ENCODE peak calls at places on chromosomes 7 and 10, in six cellular contexts. One of them, this sample, is unnamed.

GRCh38 chr7:156579566-156579965 is 61.0 kb upstream of the RNF32 start:
- DNase-seq in frontal cortex: no peak
- DNase-seq in cerebellar cortex: no peak
- DNase-seq in stimulated activated CD8-positive, alpha-beta memory T cell treated with anti-CD3 and anti-CD28 coated beads, Interleukin-4, amount 100 ng/mL, for 48 hours: no peak
- DNase-seq in fibroblast of mammary gland: no peak
- DNase-seq in AG04450: no peak
- DNase-seq in this sample: no peak

GRCh38 chr7:3427957-3428356 is 126.9 kb downstream of the SDK1 start:
- DNase-seq in stimulated activated CD8-positive, alpha-beta memory T cell treated with anti-CD3 and anti-CD28 coated beads, Interleukin-4, amount 100 ng/mL, for 48 hours: no peak
- DNase-seq in cerebellar cortex: no peak
- DNase-seq in fibroblast of mammary gland: no peak
- DNase-seq in frontal cortex: no peak
- DNase-seq in AG04450: no peak
- DNase-seq in this sample: no peak

GRCh38 chr7:78510580-78511188 is 712.1 kb downstream of the PHTF2 start:
- DNase-seq in cerebellar cortex: no peak
- DNase-seq in stimulated activated CD8-positive, alpha-beta memory T cell treated with anti-CD3 and anti-CD28 coated beads, Interleukin-4, amount 100 ng/mL, for 48 hours: peak
- DNase-seq in fibroblast of mammary gland: peak
- DNase-seq in frontal cortex: no peak
- DNase-seq in AG04450: peak
- DNase-seq in this sample: peak

GRCh38 chr10:132722980-132723970 is 62.7 kb downstream of the NKX6-2 start:
- DNase-seq in cerebellar cortex: no peak
- DNase-seq in AG04450: no peak
- DNase-seq in stimulated activated CD8-positive, alpha-beta memory T cell treated with anti-CD3 and anti-CD28 coated beads, Interleukin-4, amount 100 ng/mL, for 48 hours: no peak
- DNase-seq in frontal cortex: no peak
- DNase-seq in fibroblast of mammary gland: no peak
- DNase-seq in this sample: no peak

GRCh38 chr7:32102432-32102851 is 32.2 kb upstream of the PDE1C start:
- DNase-seq in fibroblast of mammary gland: no peak
- DNase-seq in AG04450: no peak
- DNase-seq in cerebellar cortex: no peak
- DNase-seq in stimulated activated CD8-positive, alpha-beta memory T cell treated with anti-CD3 and anti-CD28 coated beads, Interleukin-4, amount 100 ng/mL, for 48 hours: no peak
- DNase-seq in frontal cortex: no peak
- DNase-seq in this sample: no peak

GRCh38 chr10:96720422-96721206 is at the start of gene PIK3AP1:
- DNase-seq in fibroblast of mammary gland: no peak
- DNase-seq in stimulated activated CD8-positive, alpha-beta memory T cell treated with anti-CD3 and anti-CD28 coated beads, Interleukin-4, amount 100 ng/mL, for 48 hours: peak
- DNase-seq in frontal cortex: peak
- DNase-seq in cerebellar cortex: no peak
- DNase-seq in AG04450: no peak
- DNase-seq in this sample: peak

GRCh38 chr7:31074403-31074802 is 22.3 kb downstream of the ADCYAP1R1 start:
- DNase-seq in stimulated activated CD8-positive, alpha-beta memory T cell treated with anti-CD3 and anti-CD28 coated beads, Interleukin-4, amount 100 ng/mL, for 48 hours: no peak
- DNase-seq in fibroblast of mammary gland: no peak
- DNase-seq in frontal cortex: no peak
- DNase-seq in AG04450: no peak
- DNase-seq in cerebellar cortex: no peak
- DNase-seq in this sample: peak

GRCh38 chr10:78686444-78687060 is 382.2 kb upstream of the ZMIZ1 start:
- DNase-seq in fibroblast of mammary gland: no peak
- DNase-seq in frontal cortex: no peak
- DNase-seq in AG04450: no peak
- DNase-seq in stimulated activated CD8-positive, alpha-beta memory T cell treated with anti-CD3 and anti-CD28 coated beads, Interleukin-4, amount 100 ng/mL, for 48 hours: no peak
- DNase-seq in cerebellar cortex: no peak
- DNase-seq in this sample: no peak

GRCh38 chr7:73844848-73845460 is 2.6 kb upstream of the METTL27 start:
- DNase-seq in stimulated activated CD8-positive, alpha-beta memory T cell treated with anti-CD3 and anti-CD28 coated beads, Interleukin-4, amount 100 ng/mL, for 48 hours: no peak
- DNase-seq in fibroblast of mammary gland: peak
- DNase-seq in AG04450: peak
- DNase-seq in cerebellar cortex: no peak
- DNase-seq in frontal cortex: no peak
- DNase-seq in this sample: no peak

GRCh38 chr10:125107166-125107949 is 53.0 kb downstream of the CTBP2 start:
- DNase-seq in stimulated activated CD8-positive, alpha-beta memory T cell treated with anti-CD3 and anti-CD28 coated beads, Interleukin-4, amount 100 ng/mL, for 48 hours: no peak
- DNase-seq in fibroblast of mammary gland: no peak
- DNase-seq in frontal cortex: no peak
- DNase-seq in cerebellar cortex: no peak
- DNase-seq in AG04450: no peak
- DNase-seq in this sample: no peak

GRCh38 chr7:147048864-147049263 is 932.3 kb downstream of the CNTNAP2 start:
- DNase-seq in fibroblast of mammary gland: no peak
- DNase-seq in cerebellar cortex: no peak
- DNase-seq in frontal cortex: no peak
- DNase-seq in AG04450: no peak
- DNase-seq in stimulated activated CD8-positive, alpha-beta memory T cell treated with anti-CD3 and anti-CD28 coated beads, Interleukin-4, amount 100 ng/mL, for 48 hours: no peak
- DNase-seq in this sample: no peak

GRCh38 chr10:100345570-100346330 is 1.3 kb upstream of the SCD start:
- DNase-seq in cerebellar cortex: peak
- DNase-seq in fibroblast of mammary gland: peak
- DNase-seq in frontal cortex: no peak
- DNase-seq in AG04450: no peak
- DNase-seq in stimulated activated CD8-positive, alpha-beta memory T cell treated with anti-CD3 and anti-CD28 coated beads, Interleukin-4, amount 100 ng/mL, for 48 hours: no peak
- DNase-seq in this sample: no peak

GRCh38 chr10:79229830-79230562 is 117.3 kb upstream of the PPIF start:
- DNase-seq in AG04450: no peak
- DNase-seq in frontal cortex: no peak
- DNase-seq in stimulated activated CD8-positive, alpha-beta memory T cell treated with anti-CD3 and anti-CD28 coated beads, Interleukin-4, amount 100 ng/mL, for 48 hours: no peak
- DNase-seq in cerebellar cortex: no peak
- DNase-seq in fibroblast of mammary gland: no peak
- DNase-seq in this sample: no peak

GRCh38 chr7:128938524-128939074 is 872 bp downstream of the IRF5 start:
- DNase-seq in stimulated activated CD8-positive, alpha-beta memory T cell treated with anti-CD3 and anti-CD28 coated beads, Interleukin-4, amount 100 ng/mL, for 48 hours: no peak
- DNase-seq in fibroblast of mammary gland: no peak
- DNase-seq in AG04450: no peak
- DNase-seq in frontal cortex: no peak
- DNase-seq in cerebellar cortex: no peak
- DNase-seq in this sample: no peak

GRCh38 chr10:125866421-125867029 is 14.6 kb downstream of the DHX32 start:
- DNase-seq in AG04450: no peak
- DNase-seq in stimulated activated CD8-positive, alpha-beta memory T cell treated with anti-CD3 and anti-CD28 coated beads, Interleukin-4, amount 100 ng/mL, for 48 hours: no peak
- DNase-seq in fibroblast of mammary gland: no peak
- DNase-seq in frontal cortex: no peak
- DNase-seq in cerebellar cortex: no peak
- DNase-seq in this sample: no peak

GRCh38 chr7:100137851-100138760 is 10.6 kb upstream of the LAMTOR4 start:
- DNase-seq in frontal cortex: no peak
- DNase-seq in stimulated activated CD8-positive, alpha-beta memory T cell treated with anti-CD3 and anti-CD28 coated beads, Interleukin-4, amount 100 ng/mL, for 48 hours: no peak
- DNase-seq in AG04450: no peak
- DNase-seq in fibroblast of mammary gland: no peak
- DNase-seq in cerebellar cortex: no peak
- DNase-seq in this sample: no peak

GRCh38 chr7:31811650-31812461 is 124.8 kb downstream of the PPP1R17 start:
- DNase-seq in stimulated activated CD8-positive, alpha-beta memory T cell treated with anti-CD3 and anti-CD28 coated beads, Interleukin-4, amount 100 ng/mL, for 48 hours: no peak
- DNase-seq in AG04450: no peak
- DNase-seq in frontal cortex: no peak
- DNase-seq in fibroblast of mammary gland: peak
- DNase-seq in cerebellar cortex: no peak
- DNase-seq in this sample: peak

GRCh38 chr10:24428410-24428782 is 219.5 kb downstream of the KIAA1217 start:
- DNase-seq in cerebellar cortex: no peak
- DNase-seq in stimulated activated CD8-positive, alpha-beta memory T cell treated with anti-CD3 and anti-CD28 coated beads, Interleukin-4, amount 100 ng/mL, for 48 hours: no peak
- DNase-seq in AG04450: no peak
- DNase-seq in fibroblast of mammary gland: peak
- DNase-seq in frontal cortex: no peak
- DNase-seq in this sample: no peak

GRCh38 chr10:117429644-117430043 is 54.4 kb upstream of the PDZD8 start:
- DNase-seq in cerebellar cortex: no peak
- DNase-seq in AG04450: no peak
- DNase-seq in fibroblast of mammary gland: no peak
- DNase-seq in stimulated activated CD8-positive, alpha-beta memory T cell treated with anti-CD3 and anti-CD28 coated beads, Interleukin-4, amount 100 ng/mL, for 48 hours: no peak
- DNase-seq in frontal cortex: no peak
- DNase-seq in this sample: no peak

GRCh38 chr10:86399514-86399878 is 32.9 kb upstream of the GRID1 start:
- DNase-seq in fibroblast of mammary gland: no peak
- DNase-seq in stimulated activated CD8-positive, alpha-beta memory T cell treated with anti-CD3 and anti-CD28 coated beads, Interleukin-4, amount 100 ng/mL, for 48 hours: no peak
- DNase-seq in AG04450: no peak
- DNase-seq in cerebellar cortex: no peak
- DNase-seq in frontal cortex: no peak
- DNase-seq in this sample: no peak

GRCh38 chr7:1640376-1641172 is 29.5 kb upstream of the ELFN1 start:
- DNase-seq in frontal cortex: no peak
- DNase-seq in stimulated activated CD8-positive, alpha-beta memory T cell treated with anti-CD3 and anti-CD28 coated beads, Interleukin-4, amount 100 ng/mL, for 48 hours: no peak
- DNase-seq in fibroblast of mammary gland: no peak
- DNase-seq in AG04450: no peak
- DNase-seq in cerebellar cortex: no peak
- DNase-seq in this sample: no peak

GRCh38 chr7:142671506-142671905 is 77.8 kb upstream of the PRSS1 start:
- DNase-seq in AG04450: no peak
- DNase-seq in frontal cortex: no peak
- DNase-seq in stimulated activated CD8-positive, alpha-beta memory T cell treated with anti-CD3 and anti-CD28 coated beads, Interleukin-4, amount 100 ng/mL, for 48 hours: no peak
- DNase-seq in fibroblast of mammary gland: no peak
- DNase-seq in cerebellar cortex: no peak
- DNase-seq in this sample: no peak

GRCh38 chr7:88391247-88391646 is 84.6 kb upstream of the STEAP4 start:
- DNase-seq in stimulated activated CD8-positive, alpha-beta memory T cell treated with anti-CD3 and anti-CD28 coated beads, Interleukin-4, amount 100 ng/mL, for 48 hours: no peak
- DNase-seq in AG04450: no peak
- DNase-seq in frontal cortex: no peak
- DNase-seq in fibroblast of mammary gland: no peak
- DNase-seq in cerebellar cortex: no peak
- DNase-seq in this sample: no peak

GRCh38 chr7:78296689-78297371 is 498.3 kb downstream of the PHTF2 start:
- DNase-seq in stimulated activated CD8-positive, alpha-beta memory T cell treated with anti-CD3 and anti-CD28 coated beads, Interleukin-4, amount 100 ng/mL, for 48 hours: no peak
- DNase-seq in frontal cortex: no peak
- DNase-seq in AG04450: no peak
- DNase-seq in fibroblast of mammary gland: no peak
- DNase-seq in cerebellar cortex: no peak
- DNase-seq in this sample: no peak

GRCh38 chr7:82358009-82358578 is 85.5 kb downstream of the CACNA2D1 start:
- DNase-seq in AG04450: no peak
- DNase-seq in fibroblast of mammary gland: no peak
- DNase-seq in frontal cortex: no peak
- DNase-seq in stimulated activated CD8-positive, alpha-beta memory T cell treated with anti-CD3 and anti-CD28 coated beads, Interleukin-4, amount 100 ng/mL, for 48 hours: no peak
- DNase-seq in cerebellar cortex: no peak
- DNase-seq in this sample: no peak

GRCh38 chr10:69506487-69506833 is 55.2 kb downstream of the TSPAN15 start:
- DNase-seq in frontal cortex: no peak
- DNase-seq in stimulated activated CD8-positive, alpha-beta memory T cell treated with anti-CD3 and anti-CD28 coated beads, Interleukin-4, amount 100 ng/mL, for 48 hours: no peak
- DNase-seq in cerebellar cortex: no peak
- DNase-seq in fibroblast of mammary gland: no peak
- DNase-seq in AG04450: no peak
- DNase-seq in this sample: no peak

GRCh38 chr10:72173635-72174296 is 42.0 kb upstream of the ANAPC16 start:
- DNase-seq in frontal cortex: no peak
- DNase-seq in fibroblast of mammary gland: peak
- DNase-seq in AG04450: no peak
- DNase-seq in stimulated activated CD8-positive, alpha-beta memory T cell treated with anti-CD3 and anti-CD28 coated beads, Interleukin-4, amount 100 ng/mL, for 48 hours: no peak
- DNase-seq in cerebellar cortex: no peak
- DNase-seq in this sample: no peak

GRCh38 chr7:123633553-123633952 is 22.1 kb upstream of the LMOD2 start:
- DNase-seq in AG04450: no peak
- DNase-seq in cerebellar cortex: no peak
- DNase-seq in fibroblast of mammary gland: peak
- DNase-seq in frontal cortex: no peak
- DNase-seq in stimulated activated CD8-positive, alpha-beta memory T cell treated with anti-CD3 and anti-CD28 coated beads, Interleukin-4, amount 100 ng/mL, for 48 hours: no peak
- DNase-seq in this sample: no peak

GRCh38 chr7:143934526-143935340 is at the start of gene OR2F2:
- DNase-seq in stimulated activated CD8-positive, alpha-beta memory T cell treated with anti-CD3 and anti-CD28 coated beads, Interleukin-4, amount 100 ng/mL, for 48 hours: no peak
- DNase-seq in AG04450: peak
- DNase-seq in fibroblast of mammary gland: peak
- DNase-seq in frontal cortex: no peak
- DNase-seq in cerebellar cortex: no peak
- DNase-seq in this sample: no peak

GRCh38 chr10:58030208-58030607 is 237.5 kb downstream of the IPMK start:
- DNase-seq in AG04450: no peak
- DNase-seq in frontal cortex: no peak
- DNase-seq in fibroblast of mammary gland: no peak
- DNase-seq in stimulated activated CD8-positive, alpha-beta memory T cell treated with anti-CD3 and anti-CD28 coated beads, Interleukin-4, amount 100 ng/mL, for 48 hours: no peak
- DNase-seq in cerebellar cortex: no peak
- DNase-seq in this sample: no peak

GRCh38 chr10:100569687-100570517 is 34.2 kb downstream of the HIF1AN start:
- DNase-seq in cerebellar cortex: no peak
- DNase-seq in stimulated activated CD8-positive, alpha-beta memory T cell treated with anti-CD3 and anti-CD28 coated beads, Interleukin-4, amount 100 ng/mL, for 48 hours: peak
- DNase-seq in fibroblast of mammary gland: no peak
- DNase-seq in AG04450: no peak
- DNase-seq in frontal cortex: no peak
- DNase-seq in this sample: no peak

GRCh38 chr7:130129099-130129498 is 58.8 kb downstream of the KLHDC10 start:
- DNase-seq in frontal cortex: no peak
- DNase-seq in fibroblast of mammary gland: no peak
- DNase-seq in cerebellar cortex: no peak
- DNase-seq in stimulated activated CD8-positive, alpha-beta memory T cell treated with anti-CD3 and anti-CD28 coated beads, Interleukin-4, amount 100 ng/mL, for 48 hours: no peak
- DNase-seq in AG04450: no peak
- DNase-seq in this sample: peak

GRCh38 chr10:28445511-28445910 is 87.4 kb upstream of the WAC start:
- DNase-seq in frontal cortex: no peak
- DNase-seq in AG04450: no peak
- DNase-seq in fibroblast of mammary gland: no peak
- DNase-seq in cerebellar cortex: no peak
- DNase-seq in stimulated activated CD8-positive, alpha-beta memory T cell treated with anti-CD3 and anti-CD28 coated beads, Interleukin-4, amount 100 ng/mL, for 48 hours: no peak
- DNase-seq in this sample: no peak